ENCODE peak calls at places on chromosomes 3 and 15, in five cellular contexts. S is GM12878, O is HepG2, Q is K562, T is H1. N is an unnamed sample.

GRCh38 chr3:138933981-138934691 is 12.8 kb downstream of the FOXL2 start:
- DNase-seq in S (no peak), O (no peak), Q (no peak), T (no peak), N (no peak)

GRCh38 chr3:170483485-170484262 is 65.0 kb downstream of the CLDN11 start:
- DNase-seq in S (no peak), O (peak; percentile 26), Q (peak; percentile 17), T (peak; percentile 55), N (no peak)

GRCh38 chr15:53072077-53072476 is 281.9 kb upstream of the ONECUT1 start:
- DNase-seq in S (no peak), O (peak; percentile 35), Q (no peak), T (peak; percentile 83), N (peak; percentile 74)

GRCh38 chr3:132417695-132418520 is 606 bp downstream of the DNAJC13 start:
- DNase-seq in S (peak; percentile 31), O (peak; percentile 53), Q (peak; percentile 43), T (no peak), N (peak; percentile 35)

GRCh38 chr3:42653560-42654330 is at the start of gene ZBTB47:
- DNase-seq in S (no peak), O (no peak), Q (no peak), T (peak; percentile 58), N (no peak)

GRCh38 chr3:22383285-22383684 is 632.3 kb upstream of the ZNF385D start:
- DNase-seq in S (no peak), O (no peak), Q (no peak), T (no peak), N (no peak)

GRCh38 chr15:92714071-92714456 is 58.5 kb upstream of the FAM174B start:
- DNase-seq in S (no peak), O (no peak), Q (no peak), T (no peak), N (peak; percentile 75)

GRCh38 chr15:90203922-90204321 is 2.8 kb downstream of the SEMA4B start:
- DNase-seq in S (no peak), O (no peak), Q (no peak), T (no peak), N (no peak)

GRCh38 chr15:90557651-90558084 is 27.9 kb downstream of the CRTC3 start:
- DNase-seq in S (no peak), O (no peak), Q (no peak), T (no peak), N (no peak)

GRCh38 chr3:26438325-26438940 is 184.1 kb upstream of the LRRC3B start:
- DNase-seq in S (no peak), O (no peak), Q (no peak), T (no peak), N (no peak)

GRCh38 chr15:65986416-65986815 is 117.1 kb downstream of the RAB11A start:
- DNase-seq in S (no peak), O (no peak), Q (no peak), T (no peak), N (no peak)

GRCh38 chr3:36894924-36895323 is 49.9 kb downstream of the TRANK1 start:
- DNase-seq in S (peak; percentile 26), O (no peak), Q (no peak), T (no peak), N (no peak)

GRCh38 chr3:101847328-101847727 is 2.0 kb upstream of the NFKBIZ start:
- DNase-seq in S (no peak), O (peak; percentile 43), Q (no peak), T (no peak), N (no peak)

GRCh38 chr3:46056686-46057085 is 29.4 kb upstream of the XCR1 start:
- DNase-seq in S (no peak), O (no peak), Q (no peak), T (no peak), N (no peak)

GRCh38 chr15:39919396-39919739 is 698 bp downstream of the GPR176 start:
- DNase-seq in S (no peak), O (no peak), Q (no peak), T (no peak), N (no peak)
- TF ChIP-seq ZNF274 in S (no peak), O (no peak), Q (no peak), T (no peak), N (no peak)

GRCh38 chr15:79168922-79169322 is 78.3 kb upstream of the RASGRF1 start:
- DNase-seq in S (no peak), O (peak; percentile 74), Q (no peak), T (peak; percentile 58), N (peak; percentile 66)
- TF ChIP-seq ZNF274 in S (no peak), O (no peak), Q (no peak), T (no peak), N (no peak)

GRCh38 chr3:122519693-122520092 is 5.0 kb upstream of the KPNA1 start:
- DNase-seq in S (no peak), O (no peak), Q (no peak), T (no peak), N (no peak)
- TF ChIP-seq ZNF274 in S (no peak), O (no peak), Q (no peak), T (no peak), N (no peak)

GRCh38 chr15:58752716-58753115 is 3.2 kb upstream of the ADAM10 start:
- DNase-seq in S (no peak), O (no peak), Q (no peak), T (no peak), N (no peak)

GRCh38 chr15:58749532-58750337 is at the start of gene ADAM10:
- DNase-seq in S (peak; percentile 90), O (peak; percentile 95), Q (peak; percentile 99), T (peak; percentile 97), N (peak; percentile 97)

GRCh38 chr15:58746174-58746573 is 3.3 kb downstream of the ADAM10 start:
- DNase-seq in S (no peak), O (no peak), Q (no peak), T (no peak), N (no peak)

GRCh38 chr15:58748787-58749531 is 548 bp downstream of the ADAM10 start:
- DNase-seq in S (no peak), O (peak; percentile 39), Q (peak; percentile 60), T (peak; percentile 70), N (peak; percentile 20)

GRCh38 chr15:58748040-58748786 is 1.3 kb downstream of the ADAM10 start:
- DNase-seq in S (no peak), O (no peak), Q (no peak), T (no peak), N (no peak)
- TF ChIP-seq ZNF274 in S (no peak), O (no peak), Q (no peak), T (no peak), N (no peak)

GRCh38 chr3:128312271-128312670 is 154.4 kb downstream of the DNAJB8 start:
- DNase-seq in S (no peak), O (no peak), Q (no peak), T (peak; percentile 22), N (no peak)

GRCh38 chr3:128310286-128311058 is 156.2 kb downstream of the DNAJB8 start:
- DNase-seq in S (no peak), O (no peak), Q (no peak), T (peak; percentile 24), N (no peak)

GRCh38 chr3:128311441-128311844 is 155.2 kb downstream of the DNAJB8 start:
- DNase-seq in S (no peak), O (no peak), Q (no peak), T (peak; percentile 20), N (no peak)

GRCh38 chr3:128313936-128314335 is 152.8 kb downstream of the DNAJB8 start:
- DNase-seq in S (no peak), O (no peak), Q (no peak), T (no peak), N (no peak)

GRCh38 chr3:128313181-128313725 is 153.4 kb downstream of the DNAJB8 start:
- DNase-seq in S (no peak), O (no peak), Q (no peak), T (peak; percentile 31), N (no peak)
- TF ChIP-seq ZNF274 in S (no peak), O (no peak), Q (no peak), T (no peak), N (no peak)

GRCh38 chr15:75136758-75137157 is 64.9 kb upstream of the C15orf39 start:
- DNase-seq in S (no peak), O (no peak), Q (no peak), T (no peak), N (no peak)

GRCh38 chr15:75136118-75136517 is 65.6 kb upstream of the C15orf39 start:
- DNase-seq in S (peak; percentile 48), O (no peak), Q (no peak), T (no peak), N (no peak)

GRCh38 chr15:75134748-75135147 is 66.9 kb upstream of the C15orf39 start:
- DNase-seq in S (no peak), O (no peak), Q (no peak), T (no peak), N (no peak)

GRCh38 chr15:75140080-75140879 is 61.4 kb upstream of the C15orf39 start:
- DNase-seq in S (no peak), O (peak; percentile 99), Q (peak; percentile 25), T (no peak), N (peak; percentile 68)

GRCh38 chr15:75138016-75138999 is 63.4 kb upstream of the C15orf39 start:
- DNase-seq in S (no peak), O (no peak), Q (no peak), T (no peak), N (peak; percentile 75)
- TF ChIP-seq ZNF274 in S (no peak), O (no peak), Q (no peak), T (no peak), N (no peak)

GRCh38 chr3:53145109-53146077 is 15.2 kb upstream of the RFT1 start:
- DNase-seq in S (no peak), O (no peak), Q (no peak), T (no peak), N (no peak)
- TF ChIP-seq ZNF274 in S (no peak), O (no peak), Q (no peak), T (no peak), N (no peak)

GRCh38 chr3:57557088-57557537 is 1.0 kb downstream of the PDE12 start:
- DNase-seq in S (no peak), O (peak; percentile 46), Q (peak; percentile 20), T (no peak), N (no peak)
- TF ChIP-seq ZNF274 in S (no peak), O (no peak), Q (no peak), T (no peak), N (no peak)

N was measured in NT2/D1.